ENCODE peak calls at places on chromosomes 11 and 22, in five cellular contexts. One of them, this sample, is unnamed.

GRCh38 chr11:80241766-80242165 is 800.9 kb upstream of the TENM4 start:
- DNase-seq in RWPE1: peak; percentile 48
- DNase-seq in fibroblast of the conjunctiva: no peak
- DNase-seq in stimulated activated CD8-positive, alpha-beta memory T cell treated with anti-CD3 and anti-CD28 coated beads, Interleukin-4, amount 100 ng/mL, for 24 hours: no peak
- DNase-seq in HepG2: no peak
- DNase-seq in this sample: no peak

GRCh38 chr11:66237867-66238266 is 30.6 kb upstream of the RAB1B start:
- DNase-seq in stimulated activated CD8-positive, alpha-beta memory T cell treated with anti-CD3 and anti-CD28 coated beads, Interleukin-4, amount 100 ng/mL, for 24 hours: no peak
- DNase-seq in fibroblast of the conjunctiva: no peak
- DNase-seq in RWPE1: no peak
- DNase-seq in HepG2: no peak
- DNase-seq in this sample: no peak

GRCh38 chr11:65774525-65775306 is 6.1 kb downstream of the AP5B1 start:
- DNase-seq in HepG2: no peak
- DNase-seq in fibroblast of the conjunctiva: no peak
- DNase-seq in RWPE1: no peak
- DNase-seq in stimulated activated CD8-positive, alpha-beta memory T cell treated with anti-CD3 and anti-CD28 coated beads, Interleukin-4, amount 100 ng/mL, for 24 hours: no peak
- DNase-seq in this sample: no peak

GRCh38 chr11:60857378-60858232 is 1.9 kb upstream of the PTGDR2 start:
- DNase-seq in stimulated activated CD8-positive, alpha-beta memory T cell treated with anti-CD3 and anti-CD28 coated beads, Interleukin-4, amount 100 ng/mL, for 24 hours: no peak
- DNase-seq in RWPE1: no peak
- DNase-seq in fibroblast of the conjunctiva: no peak
- DNase-seq in HepG2: no peak
- DNase-seq in this sample: no peak

GRCh38 chr11:34507156-34507555 is 6.4 kb downstream of the ELF5 start:
- DNase-seq in fibroblast of the conjunctiva: no peak
- DNase-seq in stimulated activated CD8-positive, alpha-beta memory T cell treated with anti-CD3 and anti-CD28 coated beads, Interleukin-4, amount 100 ng/mL, for 24 hours: no peak
- DNase-seq in HepG2: no peak
- DNase-seq in RWPE1: no peak
- DNase-seq in this sample: no peak

GRCh38 chr22:31248138-31248745 is 36.1 kb downstream of the LIMK2 start:
- DNase-seq in RWPE1: peak; percentile 87
- DNase-seq in HepG2: no peak
- DNase-seq in stimulated activated CD8-positive, alpha-beta memory T cell treated with anti-CD3 and anti-CD28 coated beads, Interleukin-4, amount 100 ng/mL, for 24 hours: peak; percentile 48
- DNase-seq in fibroblast of the conjunctiva: peak; percentile 78
- DNase-seq in this sample: peak; percentile 99

GRCh38 chr11:88807349-88807748 is 258.4 kb downstream of the GRM5 start:
- DNase-seq in RWPE1: no peak
- DNase-seq in stimulated activated CD8-positive, alpha-beta memory T cell treated with anti-CD3 and anti-CD28 coated beads, Interleukin-4, amount 100 ng/mL, for 24 hours: no peak
- DNase-seq in fibroblast of the conjunctiva: no peak
- DNase-seq in HepG2: no peak
- DNase-seq in this sample: no peak

GRCh38 chr11:43997022-43997665 is 50.6 kb upstream of the ACCSL start:
- DNase-seq in fibroblast of the conjunctiva: no peak
- DNase-seq in stimulated activated CD8-positive, alpha-beta memory T cell treated with anti-CD3 and anti-CD28 coated beads, Interleukin-4, amount 100 ng/mL, for 24 hours: no peak
- DNase-seq in RWPE1: no peak
- DNase-seq in HepG2: no peak
- DNase-seq in this sample: no peak

GRCh38 chr22:29207231-29207550 is 1.5 kb downstream of the EMID1 start:
- DNase-seq in RWPE1: no peak
- DNase-seq in fibroblast of the conjunctiva: no peak
- DNase-seq in stimulated activated CD8-positive, alpha-beta memory T cell treated with anti-CD3 and anti-CD28 coated beads, Interleukin-4, amount 100 ng/mL, for 24 hours: no peak
- DNase-seq in HepG2: no peak
- DNase-seq in this sample: no peak

GRCh38 chr22:29004647-29005371 is 56.8 kb downstream of the C22orf31 start:
- DNase-seq in fibroblast of the conjunctiva: no peak
- DNase-seq in HepG2: peak; percentile 90
- DNase-seq in RWPE1: no peak
- DNase-seq in stimulated activated CD8-positive, alpha-beta memory T cell treated with anti-CD3 and anti-CD28 coated beads, Interleukin-4, amount 100 ng/mL, for 24 hours: no peak
- DNase-seq in this sample: peak; percentile 93

GRCh38 chr11:57458060-57458409 is 2.3 kb upstream of the RTN4RL2 start:
- DNase-seq in HepG2: no peak
- DNase-seq in fibroblast of the conjunctiva: no peak
- DNase-seq in stimulated activated CD8-positive, alpha-beta memory T cell treated with anti-CD3 and anti-CD28 coated beads, Interleukin-4, amount 100 ng/mL, for 24 hours: no peak
- DNase-seq in RWPE1: no peak
- DNase-seq in this sample: peak; percentile 59

GRCh38 chr22:21573750-21574494 is 6.4 kb downstream of the UBE2L3 start:
- DNase-seq in RWPE1: no peak
- DNase-seq in fibroblast of the conjunctiva: no peak
- DNase-seq in HepG2: no peak
- DNase-seq in stimulated activated CD8-positive, alpha-beta memory T cell treated with anti-CD3 and anti-CD28 coated beads, Interleukin-4, amount 100 ng/mL, for 24 hours: no peak
- DNase-seq in this sample: no peak

GRCh38 chr22:36873614-36874308 is 13.0 kb downstream of the NCF4 start:
- DNase-seq in stimulated activated CD8-positive, alpha-beta memory T cell treated with anti-CD3 and anti-CD28 coated beads, Interleukin-4, amount 100 ng/mL, for 24 hours: peak; percentile 15
- DNase-seq in fibroblast of the conjunctiva: no peak
- DNase-seq in HepG2: peak; percentile 62
- DNase-seq in RWPE1: peak; percentile 77
- DNase-seq in this sample: peak; percentile 70

GRCh38 chr11:82146789-82147188 is 586.9 kb downstream of the FAM181B start:
- DNase-seq in stimulated activated CD8-positive, alpha-beta memory T cell treated with anti-CD3 and anti-CD28 coated beads, Interleukin-4, amount 100 ng/mL, for 24 hours: no peak
- DNase-seq in RWPE1: no peak
- DNase-seq in HepG2: no peak
- DNase-seq in fibroblast of the conjunctiva: no peak
- DNase-seq in this sample: no peak

GRCh38 chr11:101269390-101269789 is 139.8 kb upstream of the PGR start:
- DNase-seq in stimulated activated CD8-positive, alpha-beta memory T cell treated with anti-CD3 and anti-CD28 coated beads, Interleukin-4, amount 100 ng/mL, for 24 hours: no peak
- DNase-seq in HepG2: no peak
- DNase-seq in fibroblast of the conjunctiva: no peak
- DNase-seq in RWPE1: no peak
- DNase-seq in this sample: no peak

GRCh38 chr11:62004473-62004872 is 37.0 kb upstream of the FTH1 start:
- DNase-seq in HepG2: no peak
- DNase-seq in fibroblast of the conjunctiva: peak; percentile 82
- DNase-seq in stimulated activated CD8-positive, alpha-beta memory T cell treated with anti-CD3 and anti-CD28 coated beads, Interleukin-4, amount 100 ng/mL, for 24 hours: no peak
- DNase-seq in RWPE1: no peak
- DNase-seq in this sample: peak; percentile 74

GRCh38 chr22:20080445-20080775 is 369 bp downstream of the DGCR8 start:
- DNase-seq in stimulated activated CD8-positive, alpha-beta memory T cell treated with anti-CD3 and anti-CD28 coated beads, Interleukin-4, amount 100 ng/mL, for 24 hours: peak; percentile 67
- DNase-seq in HepG2: peak; percentile 23
- DNase-seq in RWPE1: peak; percentile 63
- DNase-seq in fibroblast of the conjunctiva: no peak
- DNase-seq in this sample: peak; percentile 75

GRCh38 chr11:77819411-77819920 is 1.1 kb downstream of the RSF1 start:
- DNase-seq in RWPE1: peak; percentile 68
- DNase-seq in fibroblast of the conjunctiva: peak; percentile 79
- DNase-seq in HepG2: peak; percentile 74
- DNase-seq in stimulated activated CD8-positive, alpha-beta memory T cell treated with anti-CD3 and anti-CD28 coated beads, Interleukin-4, amount 100 ng/mL, for 24 hours: peak; percentile 75
- DNase-seq in this sample: peak; percentile 97

GRCh38 chr11:76590631-76590950 is 80.0 kb downstream of the LRRC32 start:
- DNase-seq in stimulated activated CD8-positive, alpha-beta memory T cell treated with anti-CD3 and anti-CD28 coated beads, Interleukin-4, amount 100 ng/mL, for 24 hours: no peak
- DNase-seq in HepG2: no peak
- DNase-seq in fibroblast of the conjunctiva: no peak
- DNase-seq in RWPE1: no peak
- DNase-seq in this sample: no peak

GRCh38 chr11:59368238-59369022 is 9.7 kb downstream of the OR5AN1 start:
- DNase-seq in fibroblast of the conjunctiva: no peak
- DNase-seq in stimulated activated CD8-positive, alpha-beta memory T cell treated with anti-CD3 and anti-CD28 coated beads, Interleukin-4, amount 100 ng/mL, for 24 hours: no peak
- DNase-seq in HepG2: no peak
- DNase-seq in RWPE1: no peak
- DNase-seq in this sample: no peak

GRCh38 chr11:64744544-64745218 is 739 bp upstream of the RASGRP2 start:
- DNase-seq in fibroblast of the conjunctiva: no peak
- DNase-seq in HepG2: no peak
- DNase-seq in RWPE1: no peak
- DNase-seq in stimulated activated CD8-positive, alpha-beta memory T cell treated with anti-CD3 and anti-CD28 coated beads, Interleukin-4, amount 100 ng/mL, for 24 hours: peak; percentile 45
- DNase-seq in this sample: no peak

GRCh38 chr11:62459080-62459479 is 40.2 kb downstream of the SCGB1A1 start:
- DNase-seq in stimulated activated CD8-positive, alpha-beta memory T cell treated with anti-CD3 and anti-CD28 coated beads, Interleukin-4, amount 100 ng/mL, for 24 hours: no peak
- DNase-seq in fibroblast of the conjunctiva: no peak
- DNase-seq in RWPE1: no peak
- DNase-seq in HepG2: no peak
- DNase-seq in this sample: no peak

GRCh38 chr11:31943056-31943780 is 132.1 kb upstream of the PAX6 start:
- DNase-seq in HepG2: no peak
- DNase-seq in stimulated activated CD8-positive, alpha-beta memory T cell treated with anti-CD3 and anti-CD28 coated beads, Interleukin-4, amount 100 ng/mL, for 24 hours: no peak
- DNase-seq in fibroblast of the conjunctiva: no peak
- DNase-seq in RWPE1: no peak
- DNase-seq in this sample: no peak

GRCh38 chr11:111612211-111612610 is 10.0 kb downstream of the SIK2 start:
- DNase-seq in HepG2: no peak
- DNase-seq in RWPE1: no peak
- DNase-seq in stimulated activated CD8-positive, alpha-beta memory T cell treated with anti-CD3 and anti-CD28 coated beads, Interleukin-4, amount 100 ng/mL, for 24 hours: no peak
- DNase-seq in fibroblast of the conjunctiva: no peak
- DNase-seq in this sample: no peak

GRCh38 chr11:27485930-27486773 is 13.6 kb upstream of the LGR4 start:
- DNase-seq in RWPE1: no peak
- DNase-seq in fibroblast of the conjunctiva: peak; percentile 41
- DNase-seq in stimulated activated CD8-positive, alpha-beta memory T cell treated with anti-CD3 and anti-CD28 coated beads, Interleukin-4, amount 100 ng/mL, for 24 hours: no peak
- DNase-seq in HepG2: peak; percentile 54
- DNase-seq in this sample: no peak